ENCODE peak calls at places on chromosomes 1 and 21, in seven cellular contexts. Q is left lung, J is ascending aorta, I is cardiac muscle cell, U is endodermal cell, X is fibroblast of lung, G is GM23338. W is an unnamed sample. For H3K27me3, the result is how much of the 10 kb centered on the place peaks cover.

GRCh38 chr1:56539403-56539802 is 40.0 kb downstream of the PLPP3 start:
- DNase-seq in Q (no peak), J (no peak), I (no peak), U (no peak), X (no peak), G (no peak), W (no peak)

GRCh38 chr1:225875044-225875822 is 6.9 kb downstream of the TMEM63A start:
- DNase-seq in Q (peak), J (no peak), I (no peak), U (no peak), X (no peak), G (no peak), W (peak)

GRCh38 chr1:179083031-179083345 is 1.1 kb downstream of the TOR3A start:
- DNase-seq in Q (no peak), J (no peak), I (peak), U (no peak), X (peak), G (no peak), W (no peak)

GRCh38 chr1:28915036-28915895 is 897 bp downstream of the EPB41 start:
- DNase-seq in Q (peak), J (no peak), I (peak), U (peak), X (peak), G (peak), W (no peak)

GRCh38 chr1:34163792-34164509 is 1.1 kb downstream of the CSMD2 start:
- DNase-seq in Q (no peak), J (no peak), I (peak), U (peak), X (no peak), G (peak), W (no peak)

GRCh38 chr1:25082216-25082899 is 149.9 kb downstream of the SYF2 start:
- DNase-seq in Q (no peak), J (no peak), I (no peak), U (no peak), X (no peak), G (no peak), W (no peak)

GRCh38 chr21:36321325-36322082 is 1.5 kb downstream of the MORC3 start:
- DNase-seq in Q (no peak), J (no peak), I (peak), U (peak), X (peak), G (peak), W (no peak)

GRCh38 chr21:14405225-14405624 is 22.3 kb upstream of the HSPA13 start:
- DNase-seq in Q (no peak), J (no peak), I (no peak), U (no peak), X (no peak), G (no peak), W (no peak)

GRCh38 chr1:111110197-111110899 is 29.5 kb downstream of the DRAM2 start:
- DNase-seq in Q (no peak), J (no peak), I (peak), U (no peak), X (peak), G (no peak), W (no peak)

GRCh38 chr21:35256468-35256988 is 207.4 kb upstream of the RUNX1 start:
- DNase-seq in Q (peak), J (peak), I (peak), U (peak), X (peak), G (no peak), W (peak)

GRCh38 chr1:215793210-215793609 is 226.1 kb downstream of the KCTD3 start:
- DNase-seq in Q (no peak), J (no peak), I (peak), U (no peak), X (peak), G (peak), W (no peak)

GRCh38 chr1:64539808-64540207 is 69.9 kb downstream of the CACHD1 start:
- DNase-seq in Q (peak), J (no peak), I (peak), U (no peak), X (peak), G (no peak), W (no peak)

GRCh38 chr1:20197329-20197791 is 11.0 kb upstream of the PLA2G2C start:
- DNase-seq in Q (no peak), J (no peak), I (no peak), U (no peak), X (no peak), G (no peak), W (no peak)

GRCh38 chr1:45493116-45493697 is 2.2 kb upstream of the TESK2 start:
- DNase-seq in Q (no peak), J (no peak), I (peak), U (peak), X (peak), G (peak), W (no peak)

GRCh38 chr1:226029093-226029496 is 30.0 kb upstream of the SDE2 start:
- DNase-seq in Q (peak), J (no peak), I (no peak), U (no peak), X (no peak), G (no peak), W (no peak)

GRCh38 chr1:223175032-223175431 is 32.0 kb upstream of the TLR5 start:
- DNase-seq in Q (no peak), J (no peak), I (peak), U (peak), X (no peak), G (peak), W (no peak)

GRCh38 chr1:207619833-207620572 is 24.9 kb upstream of the CR1L start:
- DNase-seq in Q (no peak), J (no peak), I (peak), U (peak), X (peak), G (peak), W (no peak)

DNA sequence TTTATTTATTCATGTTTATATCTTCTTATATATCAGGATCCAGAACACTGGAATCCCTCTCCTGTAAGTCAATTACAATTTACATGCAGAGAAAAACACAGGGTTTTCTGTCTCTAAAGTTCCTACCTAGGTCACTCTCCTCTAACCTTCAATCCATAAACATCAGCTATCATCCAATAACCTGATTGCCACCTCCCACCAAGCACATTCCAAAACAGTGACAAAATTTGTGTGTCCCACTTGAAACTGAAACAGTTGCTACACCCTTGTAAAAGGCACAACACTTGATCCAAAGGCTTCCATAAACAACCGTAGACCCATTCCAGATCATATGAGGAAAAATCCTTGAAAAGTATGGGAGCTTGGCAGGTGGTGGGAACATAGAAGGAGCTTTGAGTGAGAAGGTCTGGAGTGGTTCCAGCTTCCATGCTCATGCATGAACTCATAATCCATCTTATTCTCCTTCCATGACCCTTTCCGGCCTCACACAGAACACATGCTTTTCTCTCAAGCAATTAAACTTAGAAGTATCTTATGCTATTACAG is 82.1 kb upstream of the ATP1A1 start:
- DNase-seq in Q (no peak), J (no peak), I (no peak), U (no peak), X (no peak), G (no peak), W (no peak)
- H3K27me3 ChIP-seq in Q (under half), J (under half), I (under half), U (under half), X (under half), G (under half), W (under half)

DNA sequence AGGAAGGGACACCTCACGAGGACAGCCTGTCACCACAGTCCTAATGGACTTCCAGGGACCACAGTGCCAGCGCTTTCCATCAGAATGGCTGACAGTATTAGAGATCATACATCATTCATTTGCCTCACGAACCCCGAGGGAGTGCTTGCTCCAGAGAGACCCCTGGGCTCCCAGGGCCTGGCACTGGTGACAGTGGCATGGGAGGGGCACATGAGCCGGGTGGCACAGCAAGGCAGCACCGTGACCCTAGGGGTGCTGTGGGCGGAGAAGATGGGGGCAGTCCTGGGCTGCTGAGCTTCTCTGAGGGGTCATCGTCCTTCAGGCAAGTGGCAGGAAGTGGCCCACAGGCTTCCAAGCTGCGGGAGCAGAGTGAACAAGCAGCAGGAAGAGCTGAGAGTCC is 16.4 kb upstream of the TSPEAR start:
- DNase-seq in Q (no peak), J (no peak), I (no peak), U (no peak), X (no peak), G (no peak), W (no peak)
- H3K27me3 ChIP-seq in Q (half or more), J (under half), I (under half), U (under half), X (under half), G (under half), W (half or more)

DNA sequence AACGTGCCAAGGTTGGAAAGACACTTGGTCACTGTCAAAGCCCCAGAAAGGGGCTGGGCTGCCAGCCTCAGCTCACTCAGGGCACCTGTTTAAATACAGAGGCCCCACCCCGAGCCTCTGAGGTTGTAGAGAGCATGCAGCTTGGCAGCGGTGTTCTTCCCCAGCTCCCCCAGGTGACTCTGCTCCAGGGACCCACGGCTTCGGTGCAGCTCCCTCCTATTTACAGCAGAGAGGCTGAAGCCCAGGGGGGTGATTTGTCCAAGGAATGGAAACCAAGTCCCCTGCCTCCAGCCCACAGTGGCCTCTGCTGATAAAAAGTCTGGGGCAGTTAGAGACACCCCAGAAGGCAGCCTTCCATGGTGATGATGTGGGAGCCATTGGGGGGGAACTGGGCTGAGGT is 9.1 kb upstream of the C1QA start:
- DNase-seq in Q (no peak), J (no peak), I (no peak), U (no peak), X (no peak), G (no peak), W (no peak)
- H3K27me3 ChIP-seq in Q (half or more), J (under half), I (under half), U (under half), X (under half), G (under half), W (under half)

GRCh38 chr1:68057564-68057963 is 7.1 kb upstream of the DIRAS3 start:
- DNase-seq in Q (no peak), J (no peak), I (no peak), U (peak), X (no peak), G (peak), W (no peak)

GRCh38 chr1:68051475-68051874 is 1.0 kb upstream of the DIRAS3 start:
- DNase-seq in Q (peak), J (no peak), I (peak), U (peak), X (peak), G (peak), W (peak)

GRCh38 chr1:68057050-68057449 is 6.6 kb upstream of the DIRAS3 start:
- DNase-seq in Q (no peak), J (no peak), I (no peak), U (no peak), X (no peak), G (no peak), W (no peak)
- H3K27me3 ChIP-seq in Q (under half), J (under half), I (under half), U (under half), X (under half), G (under half), W (under half)

DNA sequence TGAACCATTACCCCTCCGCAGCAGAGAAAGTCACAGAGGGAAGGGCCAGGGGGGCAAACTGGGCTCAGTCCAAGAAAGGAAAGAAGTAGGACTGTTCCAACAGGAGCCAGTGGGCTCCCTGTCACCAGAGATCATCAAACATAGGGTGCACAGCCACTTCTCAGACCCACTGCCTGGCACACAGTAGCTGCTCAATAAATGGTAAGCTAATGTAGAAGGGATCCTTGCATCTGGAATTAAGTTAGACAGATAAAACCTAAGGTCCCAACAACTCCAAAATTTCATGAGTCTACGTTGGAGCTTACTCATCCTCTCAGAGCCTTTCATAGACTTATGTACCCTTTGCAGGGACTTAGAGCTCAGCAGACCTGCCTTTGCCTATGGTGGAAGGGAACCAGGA is 3.5 kb downstream of the BLACAT1 start:
- DNase-seq in Q (no peak), J (no peak), I (no peak), U (no peak), X (no peak), G (no peak), W (no peak)
- H3K27me3 ChIP-seq in Q (half or more), J (under half), I (under half), U (under half), X (under half), G (half or more), W (half or more)

GRCh38 chr1:116219651-116220434 is 108.6 kb downstream of the MAB21L3 start:
- DNase-seq in Q (no peak), J (no peak), I (no peak), U (no peak), X (no peak), G (no peak), W (no peak)

GRCh38 chr1:116226017-116226416 is 114.8 kb downstream of the MAB21L3 start:
- DNase-seq in Q (no peak), J (no peak), I (no peak), U (no peak), X (no peak), G (no peak), W (no peak)

GRCh38 chr1:116224561-116224960 is 113.4 kb downstream of the MAB21L3 start:
- DNase-seq in Q (no peak), J (no peak), I (no peak), U (no peak), X (no peak), G (no peak), W (no peak)

GRCh38 chr1:116228501-116228900 is 117.3 kb downstream of the MAB21L3 start:
- DNase-seq in Q (no peak), J (no peak), I (no peak), U (no peak), X (no peak), G (no peak), W (no peak)

DNA sequence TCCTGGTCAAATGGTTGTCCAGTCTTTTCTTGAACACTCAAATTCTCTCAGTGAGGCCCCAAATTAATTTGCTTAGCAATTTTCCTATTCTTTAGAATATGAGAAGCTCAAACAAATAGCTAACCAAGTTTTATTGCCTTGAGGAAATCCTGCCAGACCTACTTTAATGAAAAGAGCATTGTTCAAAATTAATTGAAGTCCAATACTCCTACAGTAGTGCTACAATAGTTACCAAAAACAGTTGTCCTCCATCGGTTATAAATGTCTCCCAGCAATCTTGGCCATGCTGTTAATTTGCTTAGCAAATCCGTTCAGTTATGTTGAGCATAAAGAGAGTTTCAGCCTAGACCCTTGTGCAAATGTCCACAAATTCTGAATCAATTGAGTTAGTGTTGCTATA is 112.9 kb downstream of the MAB21L3 start:
- DNase-seq in Q (no peak), J (no peak), I (no peak), U (no peak), X (no peak), G (no peak), W (no peak)
- H3K27me3 ChIP-seq in Q (under half), J (under half), I (under half), U (half or more), X (under half), G (under half), W (under half)

DNA sequence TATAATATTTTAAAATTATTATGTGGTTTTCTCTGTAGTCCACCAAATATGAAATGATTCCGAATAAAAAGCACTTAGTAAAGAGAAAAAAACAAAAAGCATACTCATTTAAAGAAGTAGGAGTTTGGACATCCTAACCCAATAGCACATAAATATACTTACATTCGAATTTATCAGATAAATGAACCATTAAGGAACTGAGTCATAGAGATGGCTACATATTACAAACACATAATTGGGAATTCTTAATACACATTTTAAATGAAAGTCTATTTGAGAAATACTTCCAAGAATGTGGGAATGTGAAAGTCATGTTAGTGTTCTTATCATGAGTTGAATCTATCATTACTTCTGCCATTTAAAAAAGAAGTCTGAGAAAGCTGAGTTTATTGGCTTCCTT is 75.0 kb downstream of the USP24 start:
- DNase-seq in Q (no peak), J (no peak), I (peak), U (no peak), X (no peak), G (no peak), W (no peak)
- H3K27me3 ChIP-seq in Q (under half), J (under half), I (under half), U (under half), X (under half), G (under half), W (under half)